ENCODE peak calls at places on chromosomes 11 and 22, in six cellular contexts. One of them, this sample, is unnamed.

GRCh38 chr11:27363576-27364115 is 631 bp upstream of the CCDC34 start:
- ATAC-seq in HepG2: peak
- ATAC-seq in GM12878: no peak
- ATAC-seq in A549: peak
- ATAC-seq in upper lobe of left lung: no peak
- ATAC-seq in K562: no peak
- ATAC-seq in this sample: no peak

GRCh38 chr22:37454857-37455686 is 27.8 kb upstream of the ELFN2 start:
- ATAC-seq in GM12878: no peak
- ATAC-seq in upper lobe of left lung: peak
- ATAC-seq in K562: peak
- ATAC-seq in HepG2: peak
- ATAC-seq in A549: peak
- ATAC-seq in this sample: no peak

GRCh38 chr11:33039274-33040126 is at the start of gene TCP11L1:
- ATAC-seq in GM12878: peak
- ATAC-seq in K562: peak
- ATAC-seq in HepG2: peak
- ATAC-seq in upper lobe of left lung: peak
- ATAC-seq in A549: peak
- ATAC-seq in this sample: peak

GRCh38 chr11:112177610-112178009 is 2.3 kb downstream of the BCO2 start:
- ATAC-seq in A549: no peak
- ATAC-seq in upper lobe of left lung: no peak
- ATAC-seq in GM12878: peak
- ATAC-seq in K562: no peak
- ATAC-seq in HepG2: no peak
- ATAC-seq in this sample: no peak

GRCh38 chr11:115590254-115590653 is 86.0 kb upstream of the CADM1 start:
- ATAC-seq in K562: no peak
- ATAC-seq in A549: no peak
- ATAC-seq in GM12878: no peak
- ATAC-seq in HepG2: no peak
- ATAC-seq in upper lobe of left lung: no peak
- ATAC-seq in this sample: no peak

GRCh38 chr11:45089251-45089650 is 57.2 kb upstream of the PRDM11 start:
- ATAC-seq in upper lobe of left lung: peak
- ATAC-seq in K562: no peak
- ATAC-seq in GM12878: no peak
- ATAC-seq in HepG2: no peak
- ATAC-seq in A549: peak
- ATAC-seq in this sample: peak

GRCh38 chr11:8328848-8329330 is 65.2 kb upstream of the LMO1 start:
- ATAC-seq in GM12878: peak
- ATAC-seq in HepG2: peak
- ATAC-seq in upper lobe of left lung: peak
- ATAC-seq in K562: peak
- ATAC-seq in A549: peak
- ATAC-seq in this sample: peak

GRCh38 chr11:100812517-100812916 is 125.4 kb downstream of the ARHGAP42 start:
- ATAC-seq in A549: no peak
- ATAC-seq in K562: no peak
- ATAC-seq in GM12878: no peak
- ATAC-seq in upper lobe of left lung: no peak
- ATAC-seq in HepG2: no peak
- ATAC-seq in this sample: no peak

GRCh38 chr11:111939836-111940604 is 2.9 kb downstream of the DIXDC1 start:
- ATAC-seq in GM12878: no peak
- ATAC-seq in HepG2: no peak
- ATAC-seq in A549: no peak
- ATAC-seq in K562: no peak
- ATAC-seq in upper lobe of left lung: no peak
- ATAC-seq in this sample: no peak

GRCh38 chr11:85935751-85936150 is 80.6 kb downstream of the CCDC83 start:
- ATAC-seq in A549: no peak
- ATAC-seq in upper lobe of left lung: peak
- ATAC-seq in GM12878: no peak
- ATAC-seq in K562: no peak
- ATAC-seq in HepG2: peak
- ATAC-seq in this sample: no peak

GRCh38 chr11:15993360-15993759 is 363.0 kb downstream of the SOX6 start:
- ATAC-seq in upper lobe of left lung: no peak
- ATAC-seq in HepG2: no peak
- ATAC-seq in A549: no peak
- ATAC-seq in GM12878: no peak
- ATAC-seq in K562: no peak
- ATAC-seq in this sample: no peak

GRCh38 chr11:34157163-34157562 is 51.7 kb downstream of the NAT10 start:
- ATAC-seq in K562: no peak
- ATAC-seq in GM12878: no peak
- ATAC-seq in upper lobe of left lung: no peak
- ATAC-seq in HepG2: no peak
- ATAC-seq in A549: no peak
- ATAC-seq in this sample: no peak

GRCh38 chr11:109371444-109372176 is 50.4 kb upstream of the C11orf87 start:
- ATAC-seq in HepG2: no peak
- ATAC-seq in upper lobe of left lung: no peak
- ATAC-seq in GM12878: no peak
- ATAC-seq in K562: no peak
- ATAC-seq in A549: no peak
- ATAC-seq in this sample: no peak

GRCh38 chr11:80523057-80523456 is 1082.2 kb upstream of the TENM4 start:
- ATAC-seq in K562: no peak
- ATAC-seq in GM12878: no peak
- ATAC-seq in upper lobe of left lung: no peak
- ATAC-seq in A549: no peak
- ATAC-seq in HepG2: no peak
- ATAC-seq in this sample: no peak

GRCh38 chr11:83034673-83035014 is 37.1 kb downstream of the RAB30 start:
- ATAC-seq in HepG2: peak
- ATAC-seq in K562: peak
- ATAC-seq in GM12878: peak
- ATAC-seq in A549: no peak
- ATAC-seq in upper lobe of left lung: peak
- ATAC-seq in this sample: peak

GRCh38 chr22:44692662-44693007 is 9.4 kb upstream of the PRR5 start:
- ATAC-seq in GM12878: no peak
- ATAC-seq in A549: no peak
- ATAC-seq in upper lobe of left lung: no peak
- ATAC-seq in HepG2: peak
- ATAC-seq in K562: no peak
- ATAC-seq in this sample: no peak

GRCh38 chr11:120820040-120820439 is 203.9 kb upstream of the TBCEL start:
- ATAC-seq in HepG2: no peak
- ATAC-seq in GM12878: no peak
- ATAC-seq in A549: no peak
- ATAC-seq in upper lobe of left lung: no peak
- ATAC-seq in K562: no peak
- ATAC-seq in this sample: no peak

GRCh38 chr11:63444181-63444580 is 46.8 kb downstream of the PLAAT5 start:
- ATAC-seq in HepG2: no peak
- ATAC-seq in upper lobe of left lung: no peak
- ATAC-seq in GM12878: no peak
- ATAC-seq in A549: no peak
- ATAC-seq in K562: no peak
- ATAC-seq in this sample: no peak

GRCh38 chr11:47132490-47132889 is 44.2 kb downstream of the ARFGAP2 start:
- ATAC-seq in HepG2: no peak
- ATAC-seq in GM12878: no peak
- ATAC-seq in K562: no peak
- ATAC-seq in upper lobe of left lung: no peak
- ATAC-seq in A549: no peak
- ATAC-seq in this sample: no peak

GRCh38 chr11:44596541-44597276 is 31.2 kb downstream of the CD82 start:
- ATAC-seq in K562: peak
- ATAC-seq in HepG2: no peak
- ATAC-seq in A549: no peak
- ATAC-seq in upper lobe of left lung: no peak
- ATAC-seq in GM12878: peak
- ATAC-seq in this sample: no peak

GRCh38 chr11:117228091-117228490 is 3.8 kb downstream of the PCSK7 start:
- ATAC-seq in A549: no peak
- ATAC-seq in K562: no peak
- ATAC-seq in upper lobe of left lung: no peak
- ATAC-seq in HepG2: no peak
- ATAC-seq in GM12878: no peak
- ATAC-seq in this sample: no peak
- TF ChIP-seq POLR2A in A549: no peak
- TF ChIP-seq POLR2A in K562: no peak
- TF ChIP-seq POLR2A in upper lobe of left lung: no peak
- TF ChIP-seq POLR2A in HepG2: no peak
- TF ChIP-seq POLR2A in GM12878: no peak
- TF ChIP-seq POLR2A in this sample: no peak

GRCh38 chr11:64687641-64688533 is 35.1 kb downstream of the NRXN2 start:
- ATAC-seq in GM12878: no peak
- ATAC-seq in upper lobe of left lung: peak
- ATAC-seq in HepG2: no peak
- ATAC-seq in A549: peak
- ATAC-seq in K562: no peak
- ATAC-seq in this sample: peak
- H3K4me3 ChIP-seq in GM12878: no peak
- H3K4me3 ChIP-seq in upper lobe of left lung: peak
- H3K4me3 ChIP-seq in HepG2: no peak
- H3K4me3 ChIP-seq in A549: no peak
- H3K4me3 ChIP-seq in K562: no peak
- H3K4me3 ChIP-seq in this sample: no peak

GRCh38 chr22:43293259-43293658 is 49.9 kb downstream of the SCUBE1 start:
- ATAC-seq in HepG2: no peak
- ATAC-seq in upper lobe of left lung: no peak
- ATAC-seq in K562: peak
- ATAC-seq in GM12878: no peak
- ATAC-seq in A549: no peak
- ATAC-seq in this sample: peak

GRCh38 chr22:43295173-43295572 is 48.0 kb downstream of the SCUBE1 start:
- ATAC-seq in A549: no peak
- ATAC-seq in K562: no peak
- ATAC-seq in upper lobe of left lung: no peak
- ATAC-seq in GM12878: no peak
- ATAC-seq in HepG2: no peak
- ATAC-seq in this sample: no peak

GRCh38 chr22:43295660-43296059 is 47.5 kb downstream of the SCUBE1 start:
- ATAC-seq in upper lobe of left lung: no peak
- ATAC-seq in K562: no peak
- ATAC-seq in GM12878: no peak
- ATAC-seq in A549: no peak
- ATAC-seq in HepG2: no peak
- ATAC-seq in this sample: no peak

GRCh38 chr22:43292633-43293025 is 50.5 kb downstream of the SCUBE1 start:
- ATAC-seq in upper lobe of left lung: no peak
- ATAC-seq in A549: no peak
- ATAC-seq in GM12878: no peak
- ATAC-seq in HepG2: no peak
- ATAC-seq in K562: no peak
- ATAC-seq in this sample: no peak

GRCh38 chr22:43293661-43294392 is 49.3 kb downstream of the SCUBE1 start:
- ATAC-seq in upper lobe of left lung: peak
- ATAC-seq in HepG2: peak
- ATAC-seq in GM12878: no peak
- ATAC-seq in A549: peak
- ATAC-seq in K562: peak
- ATAC-seq in this sample: peak
- TF ChIP-seq EP300 in upper lobe of left lung: no peak
- TF ChIP-seq EP300 in HepG2: peak
- TF ChIP-seq EP300 in GM12878: no peak
- TF ChIP-seq EP300 in A549: no peak
- TF ChIP-seq EP300 in K562: peak
- TF ChIP-seq EP300 in this sample: no peak

DNA sequence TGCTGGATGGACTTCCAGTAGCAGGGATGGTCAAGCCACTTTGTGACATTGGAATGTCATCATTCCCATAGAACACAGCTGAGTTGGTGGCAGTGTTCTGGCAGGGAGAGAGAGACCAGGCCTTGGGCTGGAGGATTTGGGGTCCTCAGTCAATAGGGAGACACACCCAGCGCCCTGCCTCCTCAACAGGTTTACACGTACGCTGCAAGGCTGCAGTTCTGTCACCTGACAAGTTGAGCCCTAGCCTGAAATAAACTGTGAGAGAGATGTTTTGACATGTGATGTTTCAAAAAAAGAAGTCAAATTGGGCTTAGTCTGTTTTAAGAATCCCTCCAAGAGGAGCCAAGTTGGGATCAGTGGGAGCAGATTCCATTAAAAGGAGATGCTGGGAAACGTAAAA is 42.9 kb upstream of the CRYBB3 start:
- ATAC-seq in GM12878: no peak
- ATAC-seq in upper lobe of left lung: no peak
- ATAC-seq in K562: no peak
- ATAC-seq in HepG2: no peak
- ATAC-seq in A549: no peak
- ATAC-seq in this sample: no peak
- TF ChIP-seq POLR2A in GM12878: no peak
- TF ChIP-seq POLR2A in upper lobe of left lung: no peak
- TF ChIP-seq POLR2A in K562: no peak
- TF ChIP-seq POLR2A in HepG2: no peak
- TF ChIP-seq POLR2A in A549: no peak
- TF ChIP-seq POLR2A in this sample: no peak

DNA sequence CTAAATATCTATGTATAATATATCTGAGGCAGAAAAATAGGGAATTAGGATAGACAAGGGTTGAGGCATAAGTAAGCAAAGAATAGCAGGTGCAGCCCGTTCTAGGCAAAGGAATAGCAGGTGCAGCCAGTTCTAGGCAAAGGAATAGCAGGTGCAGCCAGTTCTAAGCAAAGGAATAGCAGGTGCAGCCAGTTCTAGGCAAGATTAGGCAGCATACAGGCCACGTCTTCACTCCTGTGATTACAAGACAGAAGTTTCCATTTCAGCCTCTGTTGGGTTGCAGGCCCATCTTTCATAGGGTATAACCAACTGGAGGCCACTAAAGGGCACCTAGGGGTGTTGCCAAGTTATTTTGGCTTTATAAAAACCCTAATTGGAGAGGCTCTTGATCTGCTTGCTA is 28.8 kb upstream of the CHORDC1 start:
- ATAC-seq in GM12878: peak
- ATAC-seq in K562: no peak
- ATAC-seq in upper lobe of left lung: no peak
- ATAC-seq in A549: no peak
- ATAC-seq in HepG2: peak
- ATAC-seq in this sample: no peak
- H3K4me3 ChIP-seq in GM12878: no peak
- H3K4me3 ChIP-seq in K562: no peak
- H3K4me3 ChIP-seq in upper lobe of left lung: no peak
- H3K4me3 ChIP-seq in A549: no peak
- H3K4me3 ChIP-seq in HepG2: peak
- H3K4me3 ChIP-seq in this sample: no peak

GRCh38 chr11:12436266-12436665 is 58.9 kb downstream of the PARVA start:
- ATAC-seq in HepG2: no peak
- ATAC-seq in upper lobe of left lung: no peak
- ATAC-seq in K562: no peak
- ATAC-seq in A549: no peak
- ATAC-seq in GM12878: no peak
- ATAC-seq in this sample: no peak

GRCh38 chr11:12434255-12434654 is 56.9 kb downstream of the PARVA start:
- ATAC-seq in GM12878: no peak
- ATAC-seq in upper lobe of left lung: no peak
- ATAC-seq in K562: no peak
- ATAC-seq in A549: no peak
- ATAC-seq in HepG2: no peak
- ATAC-seq in this sample: no peak

GRCh38 chr11:12435264-12435663 is 57.9 kb downstream of the PARVA start:
- ATAC-seq in A549: no peak
- ATAC-seq in upper lobe of left lung: no peak
- ATAC-seq in GM12878: no peak
- ATAC-seq in HepG2: no peak
- ATAC-seq in K562: no peak
- ATAC-seq in this sample: peak

GRCh38 chr11:12432507-12432906 is 55.1 kb downstream of the PARVA start:
- ATAC-seq in K562: no peak
- ATAC-seq in HepG2: no peak
- ATAC-seq in GM12878: no peak
- ATAC-seq in A549: no peak
- ATAC-seq in upper lobe of left lung: no peak
- ATAC-seq in this sample: no peak

GRCh38 chr11:12433571-12434061 is 56.2 kb downstream of the PARVA start:
- ATAC-seq in K562: no peak
- ATAC-seq in upper lobe of left lung: no peak
- ATAC-seq in HepG2: no peak
- ATAC-seq in GM12878: no peak
- ATAC-seq in A549: no peak
- ATAC-seq in this sample: peak
- TF ChIP-seq EP300 in K562: no peak
- TF ChIP-seq EP300 in upper lobe of left lung: no peak
- TF ChIP-seq EP300 in HepG2: no peak
- TF ChIP-seq EP300 in GM12878: no peak
- TF ChIP-seq EP300 in A549: no peak
- TF ChIP-seq EP300 in this sample: peak